ENCODE peak calls at places on chromosomes 16 and 17, in six cellular contexts. One of them, this sample, is unnamed.

GRCh38 chr17:57442401-57442823 is 186.1 kb downstream of the MSI2 start:
- DNase-seq in H1: no peak
- DNase-seq in GM12878: no peak
- DNase-seq in GM12891: no peak
- DNase-seq in K562: no peak
- DNase-seq in HepG2: no peak
- DNase-seq in this sample: no peak

GRCh38 chr17:51434434-51435170 is 174.3 kb downstream of the UTP18 start:
- DNase-seq in H1: no peak
- DNase-seq in GM12878: no peak
- DNase-seq in GM12891: no peak
- DNase-seq in K562: peak
- DNase-seq in HepG2: no peak
- DNase-seq in this sample: no peak

GRCh38 chr17:7656958-7657715 is 6.4 kb downstream of the ATP1B2 start:
- DNase-seq in H1: peak
- DNase-seq in GM12878: no peak
- DNase-seq in GM12891: no peak
- DNase-seq in K562: no peak
- DNase-seq in HepG2: no peak
- DNase-seq in this sample: no peak

GRCh38 chr16:46857261-46857962 is 26.4 kb upstream of the C16orf87 start:
- DNase-seq in H1: no peak
- DNase-seq in GM12878: no peak
- DNase-seq in GM12891: no peak
- DNase-seq in K562: peak
- DNase-seq in HepG2: peak
- DNase-seq in this sample: no peak

GRCh38 chr17:20009302-20010098 is at the start of gene SPECC1:
- DNase-seq in H1: peak
- DNase-seq in GM12878: no peak
- DNase-seq in GM12891: peak
- DNase-seq in K562: peak
- DNase-seq in HepG2: peak
- DNase-seq in this sample: peak

GRCh38 chr16:12025926-12026325 is 49.4 kb downstream of the SNX29 start:
- DNase-seq in H1: no peak
- DNase-seq in GM12878: no peak
- DNase-seq in GM12891: no peak
- DNase-seq in K562: no peak
- DNase-seq in HepG2: no peak
- DNase-seq in this sample: no peak

GRCh38 chr16:87336850-87337240 is 19.7 kb upstream of the C16orf95 start:
- DNase-seq in H1: no peak
- DNase-seq in GM12878: no peak
- DNase-seq in GM12891: no peak
- DNase-seq in K562: no peak
- DNase-seq in HepG2: no peak
- DNase-seq in this sample: no peak

GRCh38 chr17:1928976-1929375 is 96.2 kb downstream of the RTN4RL1 start:
- DNase-seq in H1: no peak
- DNase-seq in GM12878: no peak
- DNase-seq in GM12891: no peak
- DNase-seq in K562: no peak
- DNase-seq in HepG2: no peak
- DNase-seq in this sample: no peak

GRCh38 chr17:64787921-64788271 is 125.8 kb upstream of the SMURF2 start:
- DNase-seq in H1: no peak
- DNase-seq in GM12878: no peak
- DNase-seq in GM12891: no peak
- DNase-seq in K562: no peak
- DNase-seq in HepG2: no peak
- DNase-seq in this sample: no peak

GRCh38 chr17:67477687-67478086 is 100.6 kb downstream of the PITPNC1 start:
- DNase-seq in H1: no peak
- DNase-seq in GM12878: no peak
- DNase-seq in GM12891: no peak
- DNase-seq in K562: no peak
- DNase-seq in HepG2: no peak
- DNase-seq in this sample: no peak

GRCh38 chr16:57882797-57883196 is 80.5 kb upstream of the KIFC3 start:
- DNase-seq in H1: no peak
- DNase-seq in GM12878: no peak
- DNase-seq in GM12891: no peak
- DNase-seq in K562: no peak
- DNase-seq in HepG2: no peak
- DNase-seq in this sample: no peak

GRCh38 chr17:20156196-20157077 is 147.3 kb downstream of the SPECC1 start:
- DNase-seq in H1: no peak
- DNase-seq in GM12878: no peak
- DNase-seq in GM12891: peak
- DNase-seq in K562: peak
- DNase-seq in HepG2: peak
- DNase-seq in this sample: peak

GRCh38 chr17:11506635-11507034 is 91.6 kb upstream of the DNAH9 start:
- DNase-seq in H1: no peak
- DNase-seq in GM12878: no peak
- DNase-seq in GM12891: no peak
- DNase-seq in K562: no peak
- DNase-seq in HepG2: peak
- DNase-seq in this sample: no peak

GRCh38 chr16:10946308-10946707 is 1.9 kb downstream of the CLEC16A start:
- DNase-seq in H1: no peak
- DNase-seq in GM12878: no peak
- DNase-seq in GM12891: no peak
- DNase-seq in K562: no peak
- DNase-seq in HepG2: no peak
- DNase-seq in this sample: no peak

GRCh38 chr17:18916816-18917496 is 35.0 kb upstream of the SLC5A10 start:
- DNase-seq in H1: no peak
- DNase-seq in GM12878: no peak
- DNase-seq in GM12891: no peak
- DNase-seq in K562: no peak
- DNase-seq in HepG2: no peak
- DNase-seq in this sample: no peak

GRCh38 chr17:8359769-8360168 is 16.7 kb downstream of the KRABD2 start:
- DNase-seq in H1: no peak
- DNase-seq in GM12878: no peak
- DNase-seq in GM12891: no peak
- DNase-seq in K562: peak
- DNase-seq in HepG2: no peak
- DNase-seq in this sample: no peak

GRCh38 chr16:17379121-17379571 is 91.6 kb downstream of the XYLT1 start:
- DNase-seq in H1: no peak
- DNase-seq in GM12878: no peak
- DNase-seq in GM12891: no peak
- DNase-seq in K562: no peak
- DNase-seq in HepG2: no peak
- DNase-seq in this sample: no peak

GRCh38 chr17:28346746-28347246 is 10.5 kb downstream of the POLDIP2 start:
- DNase-seq in H1: no peak
- DNase-seq in GM12878: no peak
- DNase-seq in GM12891: no peak
- DNase-seq in K562: peak
- DNase-seq in HepG2: peak
- DNase-seq in this sample: no peak

GRCh38 chr16:84985079-84986065 is 26.0 kb downstream of the ZDHHC7 start:
- DNase-seq in H1: no peak
- DNase-seq in GM12878: no peak
- DNase-seq in GM12891: no peak
- DNase-seq in K562: peak
- DNase-seq in HepG2: no peak
- DNase-seq in this sample: no peak

GRCh38 chr16:75614247-75614897 is 8.7 kb downstream of the ADAT1 start:
- DNase-seq in H1: no peak
- DNase-seq in GM12878: no peak
- DNase-seq in GM12891: no peak
- DNase-seq in K562: no peak
- DNase-seq in HepG2: no peak
- DNase-seq in this sample: no peak

GRCh38 chr16:63976345-63976744 is 1145.5 kb downstream of the CDH11 start:
- DNase-seq in H1: no peak
- DNase-seq in GM12878: no peak
- DNase-seq in GM12891: no peak
- DNase-seq in K562: no peak
- DNase-seq in HepG2: no peak
- DNase-seq in this sample: no peak

GRCh38 chr16:86134802-86135461 is 236.0 kb downstream of the IRF8 start:
- DNase-seq in H1: no peak
- DNase-seq in GM12878: no peak
- DNase-seq in GM12891: no peak
- DNase-seq in K562: no peak
- DNase-seq in HepG2: no peak
- DNase-seq in this sample: no peak

GRCh38 chr17:4806770-4807533 is at the start of gene PLD2:
- DNase-seq in H1: no peak
- DNase-seq in GM12878: no peak
- DNase-seq in GM12891: peak
- DNase-seq in K562: peak
- DNase-seq in HepG2: peak
- DNase-seq in this sample: peak
- TF ChIP-seq POLR2A in H1: no peak
- TF ChIP-seq POLR2A in GM12878: peak
- TF ChIP-seq POLR2A in GM12891: peak
- TF ChIP-seq POLR2A in K562: no peak
- TF ChIP-seq POLR2A in HepG2: peak
- TF ChIP-seq POLR2A in this sample: peak

DNA sequence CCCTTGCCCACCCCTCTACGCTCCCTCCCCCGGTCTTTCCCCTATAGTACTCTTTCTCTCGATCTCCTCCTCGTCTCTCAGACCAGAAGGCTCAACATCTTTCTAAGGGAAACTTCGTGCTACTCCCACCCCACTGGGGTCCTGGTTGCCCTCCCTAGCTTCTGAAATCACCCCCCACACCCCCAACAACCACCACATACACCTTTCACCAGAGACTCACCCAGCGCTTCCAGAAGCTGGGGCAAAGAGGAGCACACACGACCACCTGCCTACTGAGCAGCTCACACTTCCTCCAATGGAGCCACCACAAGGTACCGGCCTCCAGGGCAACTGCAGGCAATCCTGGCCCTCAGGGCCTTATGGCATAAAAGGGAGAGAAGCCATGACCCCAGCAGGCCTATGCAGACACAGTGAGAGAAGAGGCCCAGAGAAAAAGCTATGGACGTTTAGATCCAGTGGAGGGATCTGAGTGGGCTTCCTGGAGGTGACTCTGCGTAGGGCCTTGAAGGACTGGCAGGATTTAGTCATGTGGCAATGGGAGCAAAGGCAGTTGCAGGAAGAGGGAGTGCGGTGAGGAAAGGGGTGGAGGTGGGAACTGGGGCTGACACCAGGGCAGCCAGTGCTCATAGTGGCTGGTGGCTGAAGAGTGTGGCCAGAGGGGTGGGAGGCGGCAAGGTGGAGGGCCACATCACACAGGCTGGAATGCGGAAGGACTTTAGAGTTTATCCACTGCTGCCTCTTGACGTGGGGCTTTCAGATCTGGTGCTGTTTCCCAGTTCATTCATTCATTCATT is 12.1 kb upstream of the TMEM92 start:
- DNase-seq in H1: no peak
- DNase-seq in GM12878: no peak
- DNase-seq in GM12891: no peak
- DNase-seq in K562: peak
- DNase-seq in HepG2: no peak
- DNase-seq in this sample: peak
- TF ChIP-seq TAF1 in H1: no peak
- TF ChIP-seq TAF1 in GM12878: no peak
- TF ChIP-seq TAF1 in GM12891: no peak
- TF ChIP-seq TAF1 in K562: no peak
- TF ChIP-seq TAF1 in HepG2: no peak
- TF ChIP-seq TAF1 in this sample: no peak

GRCh38 chr17:35141681-35142466 is at the start of gene NLE1:
- DNase-seq in H1: peak
- DNase-seq in GM12878: peak
- DNase-seq in GM12891: peak
- DNase-seq in K562: peak
- DNase-seq in HepG2: peak
- DNase-seq in this sample: peak
- TF ChIP-seq POLR2AphosphoS5 in H1: peak
- TF ChIP-seq POLR2AphosphoS5 in GM12878: peak
- TF ChIP-seq POLR2AphosphoS5 in GM12891: no peak
- TF ChIP-seq POLR2AphosphoS5 in K562: peak
- TF ChIP-seq POLR2AphosphoS5 in HepG2: peak
- TF ChIP-seq POLR2AphosphoS5 in this sample: peak

DNA sequence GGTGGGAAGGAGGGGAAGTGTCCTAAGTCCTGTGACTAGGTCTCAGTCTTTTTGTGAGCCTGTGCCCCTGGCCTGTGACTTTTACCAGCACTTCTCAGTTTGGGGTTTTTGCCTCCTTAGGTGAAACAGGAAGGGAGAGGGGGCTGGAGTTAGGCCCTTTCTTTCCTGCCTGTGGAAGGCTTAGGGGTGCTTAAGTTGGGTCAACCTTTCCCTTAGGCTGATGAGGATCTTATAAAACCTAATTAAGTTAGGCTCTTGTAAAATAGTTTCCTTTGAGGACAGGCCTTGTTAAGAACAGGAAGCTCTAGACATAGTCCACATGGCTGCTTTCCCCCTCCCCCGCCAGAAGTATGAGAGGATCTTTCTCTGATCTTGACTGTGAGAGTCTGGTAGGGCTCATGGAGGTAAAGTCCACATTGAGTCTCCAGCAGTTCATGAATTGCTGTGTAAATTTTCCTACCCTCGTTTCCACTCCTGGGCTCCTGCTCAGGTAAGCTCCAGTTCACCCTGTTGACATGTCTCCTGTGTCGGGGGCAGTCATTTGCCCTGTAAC is 17.0 kb upstream of the DNASE1 start:
- DNase-seq in H1: no peak
- DNase-seq in GM12878: no peak
- DNase-seq in GM12891: no peak
- DNase-seq in K562: no peak
- DNase-seq in HepG2: peak
- DNase-seq in this sample: no peak
- TF ChIP-seq POLR2A in H1: no peak
- TF ChIP-seq POLR2A in GM12878: no peak
- TF ChIP-seq POLR2A in GM12891: peak
- TF ChIP-seq POLR2A in K562: no peak
- TF ChIP-seq POLR2A in HepG2: no peak
- TF ChIP-seq POLR2A in this sample: no peak

GRCh38 chr17:43581581-43581980 is 35.4 kb upstream of the ETV4 start:
- DNase-seq in H1: no peak
- DNase-seq in GM12878: no peak
- DNase-seq in GM12891: no peak
- DNase-seq in K562: no peak
- DNase-seq in HepG2: peak
- DNase-seq in this sample: no peak

GRCh38 chr17:43581130-43581529 is 35.0 kb upstream of the ETV4 start:
- DNase-seq in H1: no peak
- DNase-seq in GM12878: no peak
- DNase-seq in GM12891: no peak
- DNase-seq in K562: no peak
- DNase-seq in HepG2: no peak
- DNase-seq in this sample: no peak

GRCh38 chr17:43578352-43578698 is 32.2 kb upstream of the ETV4 start:
- DNase-seq in H1: no peak
- DNase-seq in GM12878: no peak
- DNase-seq in GM12891: no peak
- DNase-seq in K562: no peak
- DNase-seq in HepG2: no peak
- DNase-seq in this sample: no peak

GRCh38 chr17:43578699-43579569 is 32.8 kb upstream of the ETV4 start:
- DNase-seq in H1: no peak
- DNase-seq in GM12878: peak
- DNase-seq in GM12891: no peak
- DNase-seq in K562: no peak
- DNase-seq in HepG2: peak
- DNase-seq in this sample: peak

GRCh38 chr17:43579570-43580140 is 33.5 kb upstream of the ETV4 start:
- DNase-seq in H1: no peak
- DNase-seq in GM12878: no peak
- DNase-seq in GM12891: no peak
- DNase-seq in K562: no peak
- DNase-seq in HepG2: peak
- DNase-seq in this sample: no peak
- TF ChIP-seq TAF1 in H1: no peak
- TF ChIP-seq TAF1 in GM12878: no peak
- TF ChIP-seq TAF1 in GM12891: no peak
- TF ChIP-seq TAF1 in K562: no peak
- TF ChIP-seq TAF1 in HepG2: no peak
- TF ChIP-seq TAF1 in this sample: no peak